ENCODE peak calls at places on chromosomes 6 and 20, in seven cellular contexts. Y, X, O, C, U, W and F are unnamed samples.

GRCh38 chr6:111342913-111343312 is 140.1 kb downstream of the REV3L start:
- DNase-seq in Y (no peak), X (no peak), O (no peak), C (no peak), U (no peak), W (no peak), F (no peak)

GRCh38 chr6:134288538-134289203 is 29.2 kb downstream of the SGK1 start:
- DNase-seq in Y (peak; percentile 64), X (no peak), O (no peak), C (peak; percentile 28), U (no peak), W (no peak), F (no peak)

GRCh38 chr6:52174118-52174517 is 12.1 kb upstream of the IL17A start:
- DNase-seq in Y (no peak), X (no peak), O (no peak), C (no peak), U (no peak), W (no peak), F (no peak)

GRCh38 chr6:125658759-125659431 is 90.5 kb upstream of the HEY2 start:
- DNase-seq in Y (peak; percentile 3), X (no peak), O (no peak), C (no peak), U (no peak), W (no peak), F (peak; percentile 1)

GRCh38 chr6:11207199-11207968 is 25.1 kb downstream of the NEDD9 start:
- DNase-seq in Y (peak; percentile 98), X (peak; percentile 37), O (no peak), C (peak; percentile 90), U (peak; percentile 54), W (peak; percentile 50), F (no peak)

GRCh38 chr20:48284837-48285236 is 499.6 kb upstream of the SULF2 start:
- DNase-seq in Y (peak; percentile 42), X (no peak), O (no peak), C (no peak), U (no peak), W (no peak), F (no peak)

GRCh38 chr6:105432797-105433196 is 29.9 kb upstream of the PREP start:
- DNase-seq in Y (peak; percentile 54), X (no peak), O (no peak), C (peak; percentile 7), U (peak; percentile 39), W (no peak), F (peak; percentile 11)

GRCh38 chr20:62448038-62448437 is 20.7 kb upstream of the RBBP8NL start:
- DNase-seq in Y (no peak), X (no peak), O (no peak), C (no peak), U (no peak), W (no peak), F (no peak)

GRCh38 chr20:13638162-13638495 is 603 bp downstream of the TASP1 start:
- DNase-seq in Y (peak; percentile 31), X (no peak), O (no peak), C (no peak), U (no peak), W (no peak), F (no peak)

GRCh38 chr20:19886666-19887288 is 128.7 kb downstream of the RIN2 start:
- DNase-seq in Y (peak; percentile 76), X (no peak), O (no peak), C (no peak), U (no peak), W (no peak), F (no peak)

GRCh38 chr20:5316188-5317158 is at the start of gene PROKR2:
- DNase-seq in Y (no peak), X (no peak), O (no peak), C (no peak), U (no peak), W (no peak), F (no peak)

GRCh38 chr6:148166339-148166949 is 176.2 kb upstream of the SASH1 start:
- DNase-seq in Y (peak; percentile 57), X (no peak), O (peak; percentile 60), C (peak; percentile 4), U (no peak), W (no peak), F (no peak)

DNA sequence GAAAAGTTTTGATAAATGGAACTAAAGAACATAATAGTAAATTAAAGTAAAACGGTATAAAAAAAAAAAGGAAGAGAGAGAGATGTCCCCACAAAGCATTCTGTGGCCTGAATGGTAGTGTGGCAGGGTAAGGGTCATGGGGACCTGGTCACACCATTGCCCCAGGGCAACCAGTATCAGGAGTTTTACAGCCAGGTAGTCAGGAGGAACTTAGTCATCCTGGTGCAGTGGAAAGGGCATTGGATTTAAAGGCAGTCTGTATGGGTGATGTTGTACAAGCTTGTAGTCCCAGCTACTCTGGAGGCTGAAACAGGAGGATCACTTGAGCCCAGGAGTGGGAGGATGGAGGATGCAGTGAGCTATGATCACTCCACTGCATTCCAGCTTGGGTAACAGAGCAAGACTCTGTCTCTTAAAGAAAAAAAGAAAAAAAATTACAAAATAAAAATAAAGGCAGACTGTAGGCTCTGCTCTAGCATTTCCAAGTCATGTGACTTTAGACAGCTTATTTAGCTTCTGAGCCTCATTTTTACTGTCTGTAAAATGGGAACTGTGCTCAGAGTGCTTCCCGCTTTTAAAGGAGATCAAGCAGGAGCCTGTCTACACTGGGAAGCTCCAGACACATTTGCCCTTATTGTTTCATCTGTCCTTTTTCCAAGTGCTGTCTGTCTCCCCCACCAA is 112.8 kb upstream of the ARMC2 start:
- DNase-seq in Y (no peak), X (no peak), O (no peak), C (no peak), U (no peak), W (no peak), F (no peak)
- TF ChIP-seq POLR2A in Y (no peak), X (no peak), O (no peak), C (no peak), U (no peak), W (no peak), F (no peak)

GRCh38 chr20:50790651-50791277 is 4.1 kb upstream of the BCAS4 start:
- DNase-seq in Y (peak; percentile 96), X (peak; percentile 93), O (peak; percentile 91), C (peak; percentile 85), U (peak; percentile 84), W (peak; percentile 90), F (peak; percentile 85)
- TF ChIP-seq POLR2A in Y (peak; percentile 42), X (no peak), O (peak; percentile 83), C (peak; percentile 73), U (no peak), W (peak; percentile 10), F (peak; percentile 44)

GRCh38 chr6:28895131-28895812 is 28.5 kb downstream of the TRIM27 start:
- DNase-seq in Y (peak; percentile 94), X (peak; percentile 92), O (peak; percentile 79), C (peak; percentile 96), U (peak; percentile 94), W (peak; percentile 88), F (peak; percentile 84)
- TF ChIP-seq POLR2A in Y (peak; percentile 59), X (peak; percentile 80), O (peak; percentile 96), C (peak; percentile 78), U (peak; percentile 52), W (peak; percentile 82), F (peak; percentile 49)

GRCh38 chr20:33685328-33686007 is 717 bp downstream of the E2F1 start:
- DNase-seq in Y (peak; percentile 48), X (no peak), O (peak; percentile 93), C (no peak), U (no peak), W (no peak), F (no peak)
- TF ChIP-seq POLR2A in Y (no peak), X (no peak), O (no peak), C (no peak), U (no peak), W (no peak), F (peak; percentile 16)

GRCh38 chr20:52972190-52972937 is at the start of gene TSHZ2:
- DNase-seq in Y (peak; percentile 4), X (peak; percentile 59), O (no peak), C (peak; percentile 64), U (peak; percentile 71), W (peak; percentile 83), F (peak; percentile 35)
- TF ChIP-seq POLR2A in Y (no peak), X (no peak), O (no peak), C (peak; percentile 24), U (no peak), W (peak; percentile 67), F (no peak)

DNA sequence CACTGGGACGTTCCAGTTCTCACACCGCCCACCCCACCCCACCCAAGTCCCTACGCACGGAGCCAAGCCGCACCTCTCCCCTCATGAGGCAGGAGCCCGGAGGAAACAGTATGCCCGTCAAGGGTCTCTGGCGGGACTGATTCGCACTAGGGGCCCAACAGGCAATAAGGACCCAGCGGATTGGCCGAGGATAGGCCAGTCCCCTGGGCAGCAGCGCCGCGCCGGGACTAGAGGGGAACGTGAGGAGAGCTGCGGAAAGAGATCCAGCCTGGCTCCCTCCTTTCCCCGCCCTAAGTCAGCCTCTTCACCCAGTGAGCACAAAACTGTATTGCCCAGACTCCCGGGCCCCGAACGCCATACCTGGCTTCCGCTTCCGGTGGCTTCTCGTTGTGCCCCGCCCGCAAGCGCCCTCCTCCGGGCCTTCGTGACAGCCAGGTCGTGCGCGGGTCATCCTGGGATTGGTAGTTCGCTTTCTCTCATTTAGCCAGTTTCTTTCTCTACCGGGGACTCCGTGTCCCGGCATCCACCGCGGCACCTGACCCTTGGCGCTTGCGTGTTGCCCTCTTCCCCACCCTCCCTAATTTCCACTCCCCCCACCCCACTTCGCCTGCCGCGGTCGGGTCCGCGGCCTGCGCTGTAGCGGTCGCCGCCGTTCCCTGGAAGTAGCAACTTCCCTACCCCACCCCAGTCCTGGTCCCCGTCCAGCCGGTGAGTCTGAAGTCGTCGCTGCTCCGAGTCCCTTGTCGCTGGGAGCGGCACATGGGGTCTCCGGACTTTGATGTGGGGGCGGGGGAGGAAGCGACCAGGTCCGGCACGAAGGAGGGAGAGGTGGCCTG is at the start of gene CSNK2B:
- DNase-seq in Y (peak; percentile 96), X (peak; percentile 98), O (peak; percentile 99), C (peak; percentile 99), U (peak; percentile 98), W (peak; percentile 98), F (peak; percentile 95)
- TF ChIP-seq POLR2A in Y (peak; percentile 49), X (peak; percentile 80), O (peak; percentile 99), C (peak; percentile 88), U (peak; percentile 40), W (peak; percentile 62), F (peak; percentile 40)

DNA sequence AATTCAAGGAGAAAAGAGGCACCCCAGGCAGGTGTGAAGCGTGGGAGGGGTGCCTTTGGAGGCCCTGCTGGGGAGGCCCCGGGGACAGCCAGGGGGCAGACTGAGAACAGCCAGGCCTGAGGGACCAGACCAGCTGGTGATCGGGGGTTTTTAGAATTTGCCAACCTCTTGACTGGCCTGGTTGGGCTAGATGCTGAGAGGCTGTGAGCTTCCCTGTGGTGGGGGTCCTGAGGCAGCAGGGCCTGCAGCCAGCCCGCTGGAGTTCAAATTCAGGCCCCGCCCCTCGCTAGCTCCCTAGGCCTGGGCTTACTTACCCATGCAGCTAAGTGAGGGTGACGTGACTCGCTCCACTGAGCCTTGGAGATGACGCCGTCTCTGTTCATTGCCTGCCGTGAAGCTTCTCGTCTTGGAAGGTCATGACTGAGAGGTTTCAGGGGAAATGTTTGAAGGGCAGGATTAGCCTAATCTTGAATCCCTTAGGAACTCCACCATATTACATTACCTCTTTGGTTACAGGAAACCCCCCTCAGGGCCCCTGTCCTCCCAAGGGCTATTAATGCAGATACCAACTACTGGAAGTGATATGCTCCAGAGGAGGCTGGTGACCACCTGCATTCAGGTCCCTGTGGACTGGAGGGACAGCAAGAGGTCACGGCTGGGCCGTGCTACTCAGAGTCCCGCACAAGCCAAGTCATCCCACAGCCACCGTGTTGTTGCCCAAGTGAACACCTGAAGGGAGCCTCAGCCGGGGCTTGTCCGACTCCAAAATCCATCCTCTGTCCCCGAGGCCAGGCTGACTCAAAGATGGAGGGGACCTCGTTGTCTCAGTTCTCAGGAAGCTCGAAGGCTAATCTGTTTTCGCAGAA is 73.9 kb upstream of the DUSP22 start:
- DNase-seq in Y (no peak), X (no peak), O (no peak), C (no peak), U (no peak), W (no peak), F (no peak)
- TF ChIP-seq POLR2A in Y (no peak), X (no peak), O (no peak), C (no peak), U (no peak), W (no peak), F (no peak)